ENCODE peak calls at places on chromosomes 12 and 14, in seven cellular contexts. F is SHP77 treated with DMSO at 0.1 percent for 48 hours, W is transverse colon, A is T-helper 9 cell, D is T-helper 2 cell, H is bronchial epithelial cell, I is NCI-H2029 treated with DMSO at 0.1 percent for 48 hours. T is an unnamed sample.

GRCh38 chr12:119940881-119941280 is 48.2 kb upstream of the BICDL1 start:
- DNase-seq in A (no peak), F (peak), I (peak), H (peak), W (no peak), D (no peak), T (peak)

GRCh38 chr14:49477576-49477975 is 108.6 kb downstream of the RPS29 start:
- DNase-seq in I (no peak), W (no peak), D (no peak), F (no peak), H (no peak), A (no peak), T (no peak)

GRCh38 chr12:7129647-7130536 is at the start of gene CLSTN3:
- DNase-seq in H (peak), I (peak), W (peak), F (no peak), D (peak), A (peak), T (peak)

GRCh38 chr12:102053062-102053349 is 8.8 kb downstream of the WASHC3 start:
- DNase-seq in H (no peak), A (no peak), W (no peak), D (no peak), F (no peak), I (no peak), T (no peak)

GRCh38 chr12:125029756-125030358 is 35.4 kb upstream of the AACS start:
- DNase-seq in A (no peak), F (no peak), D (no peak), W (no peak), I (no peak), H (no peak), T (no peak)

GRCh38 chr14:100375963-100376735 is 53.0 kb downstream of the SLC25A47 start:
- DNase-seq in D (peak), W (peak), A (peak), H (peak), I (peak), F (peak), T (peak)

GRCh38 chr12:75872762-75873161 is 158.8 kb downstream of the PHLDA1 start:
- DNase-seq in H (no peak), F (no peak), W (no peak), A (no peak), D (no peak), I (no peak), T (no peak)

GRCh38 chr12:24423611-24424010 is 474.1 kb upstream of the SOX5 start:
- DNase-seq in A (no peak), I (no peak), H (no peak), W (no peak), F (no peak), D (no peak), T (no peak)

GRCh38 chr14:97713023-97713422 is 915.8 kb downstream of the VRK1 start:
- DNase-seq in A (no peak), H (peak), D (no peak), I (no peak), W (no peak), F (no peak), T (no peak)

GRCh38 chr12:123934829-123935228 is 37.8 kb downstream of the CCDC92 start:
- DNase-seq in H (peak), F (no peak), D (no peak), A (no peak), I (no peak), W (no peak), T (no peak)

GRCh38 chr14:52563120-52563519 is 10.5 kb downstream of the GPR137C start:
- DNase-seq in H (peak), A (no peak), W (no peak), D (no peak), F (no peak), I (no peak), T (no peak)

GRCh38 chr14:51545396-51545795 is 106.3 kb upstream of the FRMD6 start:
- DNase-seq in H (peak), A (no peak), I (no peak), W (no peak), D (no peak), F (no peak), T (no peak)

GRCh38 chr12:49903700-49904423 is at the start of gene FAIM2:
- DNase-seq in H (no peak), D (peak), F (no peak), A (peak), I (no peak), W (peak), T (peak)

GRCh38 chr12:51475543-51475942 is 50.9 kb downstream of the SLC4A8 start:
- DNase-seq in I (no peak), H (peak), W (no peak), D (no peak), F (no peak), A (no peak), T (no peak)

GRCh38 chr12:121314441-121314840 is 17.9 kb upstream of the CAMKK2 start:
- DNase-seq in W (no peak), A (no peak), H (no peak), F (no peak), I (no peak), D (no peak), T (no peak)

GRCh38 chr12:111410229-111411186 is 4.8 kb downstream of the SH2B3 start:
- DNase-seq in A (no peak), F (no peak), H (no peak), I (no peak), D (no peak), W (no peak), T (no peak)

GRCh38 chr12:121990692-121991603 is 30.7 kb upstream of the BCL7A start:
- DNase-seq in W (no peak), F (no peak), D (no peak), H (peak), A (no peak), I (no peak), T (no peak)

GRCh38 chr14:93788307-93788556 is at the start of gene PRIMA1:
- DNase-seq in A (no peak), D (no peak), H (no peak), F (no peak), I (no peak), W (no peak), T (no peak)

GRCh38 chr12:76957306-76957705 is 78.5 kb upstream of the CSRP2 start:
- DNase-seq in H (no peak), D (no peak), A (no peak), W (no peak), I (no peak), F (no peak), T (no peak)